ENCODE peak calls at places on chromosomes 16 and 17, in six cellular contexts. Z, M, K, Y, B and V are unnamed samples.

GRCh38 chr16:24700549-24701392 is 28.7 kb upstream of the TNRC6A start:
- DNase-seq in Y (no peak), Z (no peak), K (no peak), B (no peak), M (peak; percentile 88), V (peak; percentile 95)

GRCh38 chr17:7019839-7020519 is 2.9 kb upstream of the BCL6B start:
- DNase-seq in M (no peak), K (peak; percentile 71), Z (peak; percentile 55), Y (no peak), B (peak; percentile 69), V (peak; percentile 47)

GRCh38 chr17:64218066-64218465 is 45.0 kb downstream of the TEX2 start:
- DNase-seq in M (no peak), K (no peak), Z (no peak), B (no peak), Y (no peak), V (no peak)

GRCh38 chr17:67575325-67575724 is 142.4 kb upstream of the NOL11 start:
- DNase-seq in B (no peak), K (peak; percentile 56), M (no peak), Y (no peak), Z (peak; percentile 15), V (no peak)

GRCh38 chr16:21222495-21223337 is 10.8 kb upstream of the ANKS4B start:
- DNase-seq in B (no peak), M (no peak), Z (no peak), Y (no peak), K (no peak), V (no peak)

GRCh38 chr16:50858877-50859627 is 117.2 kb downstream of the CYLD start:
- DNase-seq in Z (no peak), B (no peak), K (no peak), Y (no peak), M (no peak), V (no peak)

GRCh38 chr17:76529224-76529642 is 8.3 kb downstream of the CYGB start:
- DNase-seq in Y (no peak), K (no peak), M (no peak), B (no peak), Z (no peak), V (no peak)

GRCh38 chr17:46875849-46876352 is 24.5 kb downstream of the WNT9B start:
- DNase-seq in B (no peak), Y (no peak), M (no peak), K (no peak), Z (no peak), V (peak; percentile 2)

GRCh38 chr17:58060596-58061191 is 22.5 kb upstream of the DYNLL2 start:
- DNase-seq in Z (peak; percentile 79), K (peak; percentile 7), B (no peak), Y (no peak), M (no peak), V (no peak)

GRCh38 chr16:48611329-48612137 is 1.6 kb upstream of the N4BP1 start:
- DNase-seq in B (no peak), M (no peak), Y (no peak), K (no peak), Z (peak; percentile 9), V (peak; percentile 26)

GRCh38 chr17:65554568-65555223 is 6.8 kb downstream of the AXIN2 start:
- DNase-seq in M (no peak), Z (no peak), K (no peak), Y (no peak), B (peak; percentile 33), V (no peak)

GRCh38 chr16:23428351-23428750 is 24.6 kb downstream of the COG7 start:
- DNase-seq in K (no peak), M (no peak), Y (no peak), Z (no peak), B (no peak), V (no peak)

GRCh38 chr16:6038966-6039530 is 941.5 kb upstream of the EEF2KMT start:
- DNase-seq in K (no peak), Y (no peak), Z (peak; percentile 48), B (no peak), M (no peak), V (no peak)

GRCh38 chr17:207775-208174 is 26.3 kb upstream of the DOC2B start:
- DNase-seq in Y (no peak), K (no peak), B (no peak), Z (no peak), M (no peak), V (no peak)

GRCh38 chr17:74785096-74785980 is 9.2 kb upstream of the NAT9 start:
- DNase-seq in Y (no peak), K (no peak), Z (no peak), B (no peak), M (no peak), V (no peak)

GRCh38 chr17:10197721-10198508 is 491 bp downstream of the GAS7 start:
- DNase-seq in Z (no peak), Y (no peak), B (peak; percentile 53), K (no peak), M (no peak), V (no peak)

GRCh38 chr16:3023415-3023668 is 400 bp downstream of the HCFC1R1 start:
- DNase-seq in Z (peak; percentile 31), K (no peak), M (peak; percentile 27), B (no peak), Y (no peak), V (peak; percentile 86)